ENCODE peak calls at places on chromosomes 16 and 17, in eight cellular contexts. B, M, P, G, D, I, Q and C are unnamed samples.

GRCh38 chr17:81163703-81164413 is 1.4 kb upstream of the PVALEF start:
- DNase-seq in G (no peak), D (no peak), P (no peak), I (peak; percentile 30), Q (no peak), M (no peak), B (no peak), C (no peak)

GRCh38 chr16:69709456-69710084 is 16.8 kb downstream of the NQO1 start:
- DNase-seq in I (no peak), P (no peak), Q (no peak), G (peak; percentile 60), B (no peak), M (peak; percentile 78), D (no peak), C (no peak)

GRCh38 chr17:35088647-35088910 is 25.1 kb upstream of the RFFL start:
- DNase-seq in G (no peak), B (no peak), P (peak; percentile 46), D (no peak), M (peak; percentile 56), Q (no peak), I (peak; percentile 65), C (no peak)

GRCh38 chr17:38467491-38467890 is 39.2 kb downstream of the ARHGAP23 start:
- DNase-seq in B (no peak), M (no peak), I (no peak), D (no peak), G (no peak), P (no peak), Q (no peak), C (no peak)

GRCh38 chr17:59725691-59726090 is 18.2 kb downstream of the VMP1 start:
- DNase-seq in I (no peak), P (no peak), Q (no peak), M (no peak), B (no peak), G (no peak), D (no peak), C (no peak)

GRCh38 chr17:75835315-75835987 is 8.8 kb downstream of the UNC13D start:
- DNase-seq in D (no peak), M (no peak), I (no peak), P (no peak), Q (no peak), B (no peak), G (no peak), C (no peak)

GRCh38 chr17:7944321-7944720 is 12.3 kb downstream of the CNTROB start:
- DNase-seq in G (no peak), Q (no peak), D (no peak), P (no peak), I (no peak), B (no peak), M (no peak), C (no peak)

GRCh38 chr17:11404431-11404830 is 163.4 kb downstream of the SHISA6 start:
- DNase-seq in P (no peak), G (no peak), M (no peak), D (no peak), Q (no peak), B (no peak), I (no peak), C (no peak)

GRCh38 chr16:14004719-14005315 is 66.3 kb upstream of the MRTFB start:
- DNase-seq in D (no peak), Q (no peak), M (no peak), G (no peak), P (no peak), I (no peak), B (no peak), C (no peak)

GRCh38 chr16:22373662-22374310 is 633 bp downstream of the CDR2 start:
- DNase-seq in I (peak; percentile 67), B (peak; percentile 38), P (peak; percentile 50), Q (peak; percentile 40), D (peak; percentile 78), G (peak; percentile 57), M (peak; percentile 72), C (no peak)

GRCh38 chr17:80546267-80546666 is 1.6 kb downstream of the RPTOR start:
- DNase-seq in D (no peak), I (no peak), M (no peak), P (no peak), Q (no peak), G (no peak), B (no peak), C (no peak)

GRCh38 chr17:32503251-32504165 is 16.7 kb downstream of the CDK5R1 start:
- DNase-seq in I (no peak), D (peak; percentile 29), B (no peak), Q (no peak), M (peak; percentile 91), G (peak; percentile 78), P (no peak), C (peak; percentile 58)

GRCh38 chr17:4559851-4560820 is at the start of gene GGT6:
- DNase-seq in B (no peak), P (no peak), M (no peak), D (peak; percentile 87), G (no peak), Q (no peak), I (peak; percentile 82), C (no peak)

GRCh38 chr16:89604764-89605163 is 8.7 kb upstream of the DPEP1 start:
- DNase-seq in P (no peak), B (no peak), D (no peak), M (no peak), Q (no peak), I (no peak), G (no peak), C (no peak)

GRCh38 chr17:63082273-63082861 is 116.3 kb downstream of the TANC2 start:
- DNase-seq in D (no peak), I (no peak), G (peak; percentile 39), Q (no peak), B (no peak), P (no peak), M (no peak), C (no peak)
- TF ChIP-seq CTCF in D (peak; percentile 38), I (peak; percentile 34), G (peak; percentile 66), Q (no peak), B (peak; percentile 22), P (no peak), M (peak; percentile 68), C (peak; percentile 57)

DNA sequence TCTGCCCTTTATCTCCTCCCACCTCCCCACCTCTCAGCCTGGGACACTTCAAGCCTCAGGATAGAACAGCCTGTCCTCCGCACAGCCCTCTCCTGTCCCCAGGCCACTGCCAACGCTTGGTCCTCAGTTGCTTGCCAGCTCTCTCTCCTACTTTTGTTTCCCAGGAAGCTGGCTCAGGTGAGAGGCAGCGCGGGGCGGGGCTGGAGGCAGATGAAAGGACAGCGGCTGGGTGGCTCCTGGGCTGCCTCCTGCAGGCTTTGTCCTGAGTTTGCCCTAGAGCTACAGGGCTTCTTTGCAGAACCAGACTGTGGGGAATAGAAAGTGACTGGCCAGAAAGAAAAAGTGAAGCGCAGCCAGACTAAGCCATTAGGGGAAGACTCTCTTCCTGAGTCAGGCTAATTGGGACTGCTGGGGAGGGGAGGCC is 48.2 kb upstream of the CDC42EP4 start:
- DNase-seq in I (peak; percentile 87), B (no peak), Q (no peak), M (no peak), G (no peak), P (no peak), D (peak; percentile 82), C (no peak)
- TF ChIP-seq CTCF in I (peak; percentile 13), B (no peak), Q (no peak), M (no peak), G (no peak), P (no peak), D (peak; percentile 47), C (no peak)

GRCh38 chr17:17845046-17845775 is 8.4 kb upstream of the SREBF1 start:
- DNase-seq in I (no peak), M (no peak), G (no peak), Q (no peak), B (no peak), D (no peak), P (no peak), C (no peak)

GRCh38 chr17:17844079-17844478 is 7.3 kb upstream of the SREBF1 start:
- DNase-seq in M (no peak), P (no peak), I (no peak), Q (no peak), D (no peak), G (no peak), B (no peak), C (no peak)

GRCh38 chr17:17843096-17843495 is 6.3 kb upstream of the SREBF1 start:
- DNase-seq in Q (no peak), M (no peak), B (no peak), I (no peak), D (no peak), P (no peak), G (no peak), C (no peak)

GRCh38 chr17:17846003-17846402 is 9.2 kb upstream of the SREBF1 start:
- DNase-seq in P (no peak), I (no peak), Q (no peak), D (no peak), G (no peak), M (no peak), B (no peak), C (no peak)

DNA sequence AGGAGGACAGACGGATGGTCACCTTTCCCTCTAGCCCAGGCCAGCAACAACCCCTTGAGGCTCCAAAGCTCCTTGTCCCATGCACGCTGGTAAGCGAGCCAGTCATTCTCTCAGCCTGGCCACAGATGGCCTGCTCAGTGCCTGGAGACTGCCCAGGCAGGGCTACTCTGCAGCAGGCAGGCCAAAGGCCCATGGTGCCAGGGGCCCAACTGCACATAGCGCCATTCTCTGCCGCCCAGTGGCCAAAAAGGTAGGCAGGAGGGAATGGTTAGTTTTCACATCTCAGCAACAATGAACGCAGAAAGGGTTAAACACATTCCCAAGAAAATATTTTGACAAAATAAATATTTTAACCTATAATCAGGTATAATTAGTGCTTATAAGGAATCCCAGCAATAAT is 7.7 kb upstream of the SREBF1 start:
- DNase-seq in G (no peak), D (no peak), P (no peak), B (no peak), I (no peak), Q (no peak), M (no peak), C (no peak)
- TF ChIP-seq CTCF in G (no peak), D (no peak), P (no peak), B (no peak), I (no peak), Q (no peak), M (no peak), C (no peak)

GRCh38 chr16:468072-468821 is 42.8 kb downstream of the RAB11FIP3 start:
- DNase-seq in Q (no peak), I (no peak), B (no peak), P (no peak), M (no peak), D (no peak), G (no peak), C (no peak)
- TF ChIP-seq CTCF in Q (no peak), I (no peak), B (no peak), P (no peak), M (no peak), D (no peak), G (no peak), C (no peak)